ENCODE peak calls at places on chromosome X, in five cellular contexts. J is CD4-positive, alpha-beta T cell; V is naive thymus-derived CD4-positive, alpha-beta T cell; T is epithelial cell of proximal tubule; U is heart right ventricle. H is an unnamed sample.

GRCh38 chrX:110588164-110588563 is 207.5 kb downstream of the CHRDL1 start:
- DNase-seq in J (no peak), V (no peak), T (no peak), U (no peak), H (no peak)

GRCh38 chrX:155246748-155247147 is 17.5 kb downstream of the RAB39B start:
- DNase-seq in J (no peak), V (no peak), T (no peak), U (no peak), H (no peak)

GRCh38 chrX:70480660-70481018 is 36.0 kb downstream of the DLG3 start:
- DNase-seq in J (no peak), V (no peak), T (no peak), U (peak; percentile 26), H (no peak)

GRCh38 chrX:7603387-7603786 is 239.6 kb upstream of the VCX start:
- DNase-seq in J (no peak), V (no peak), T (no peak), U (no peak), H (no peak)

GRCh38 chrX:12076046-12076445 is 62.2 kb upstream of the FRMPD4 start:
- DNase-seq in J (no peak), V (no peak), T (no peak), U (no peak), H (no peak)

GRCh38 chrX:10106801-10107200 is 50.0 kb upstream of the CLCN4 start:
- DNase-seq in J (peak; percentile 54), V (peak; percentile 66), T (no peak), U (no peak), H (no peak)

GRCh38 chrX:47840106-47840505 is 3.4 kb downstream of the ZNF81 start:
- DNase-seq in J (no peak), V (no peak), T (no peak), U (no peak), H (no peak)

GRCh38 chrX:53320543-53321215 is 39.3 kb upstream of the IQSEC2 start:
- DNase-seq in J (no peak), V (peak; percentile 21), T (no peak), U (peak; percentile 15), H (no peak)

GRCh38 chrX:53474707-53475106 is 40.5 kb upstream of the HSD17B10 start:
- DNase-seq in J (no peak), V (no peak), T (no peak), U (no peak), H (no peak)

GRCh38 chrX:23981222-23981621 is 45.8 kb downstream of the KLHL15 start:
- DNase-seq in J (no peak), V (no peak), T (no peak), U (no peak), H (no peak)

GRCh38 chrX:27336466-27337091 is 126.6 kb downstream of the PPP4R3C start:
- DNase-seq in J (peak; percentile 17), V (peak; percentile 2), T (no peak), U (peak; percentile 4), H (no peak)

GRCh38 chrX:2732076-2732475 is 19.8 kb upstream of the XG start:
- DNase-seq in J (no peak), V (no peak), T (no peak), U (no peak), H (no peak)

GRCh38 chrX:63929608-63930007 is 144.6 kb upstream of the ARHGEF9 start:
- DNase-seq in J (no peak), V (no peak), T (no peak), U (no peak), H (no peak)

GRCh38 chrX:40100537-40101429 is 3.0 kb upstream of the BCOR start:
- DNase-seq in J (no peak), V (no peak), T (no peak), U (no peak), H (no peak)

GRCh38 chrX:34884693-34885277 is 57.8 kb upstream of the FAM47B start:
- DNase-seq in J (no peak), V (no peak), T (peak; percentile 49), U (no peak), H (no peak)

GRCh38 chrX:129510331-129510730 is 13.0 kb downstream of the SMARCA1 start:
- DNase-seq in J (no peak), V (no peak), T (no peak), U (no peak), H (no peak)

GRCh38 chrX:68822641-68823410 is 6.0 kb upstream of the EFNB1 start:
- DNase-seq in J (no peak), V (no peak), T (no peak), U (peak; percentile 40), H (no peak)